ENCODE peak calls at places on chromosomes 4 and X, in four cellular contexts. T, H, X and W are unnamed samples.

GRCh38 chr4:140643571-140644055 is 74.9 kb upstream of the UCP1 start:
- DNase-seq in T (no peak), H (no peak), X (no peak), W (no peak)

GRCh38 chr4:123555500-123556273 is 159.1 kb downstream of the SPRY1 start:
- DNase-seq in T (peak; percentile 96), H (no peak), X (no peak), W (no peak)

GRCh38 chr4:148430847-148431246 is 11.4 kb downstream of the NR3C2 start:
- DNase-seq in T (no peak), H (no peak), X (no peak), W (no peak)

GRCh38 chr4:28267166-28267565 is 1406.5 kb downstream of the STIM2 start:
- DNase-seq in T (no peak), H (no peak), X (no peak), W (no peak)

GRCh38 chr4:36399762-36400353 is 118.4 kb downstream of the DTHD1 start:
- DNase-seq in T (no peak), H (no peak), X (peak; percentile 15), W (no peak)

GRCh38 chr4:135201081-135201480 is 999.5 kb upstream of the PABPC4L start:
- DNase-seq in T (no peak), H (no peak), X (no peak), W (no peak)

GRCh38 chr4:109214622-109215350 is 87.7 kb downstream of the COL25A1 start:
- DNase-seq in T (no peak), H (no peak), X (no peak), W (no peak)

GRCh38 chr4:177596035-177596434 is 153.8 kb upstream of the AGA start:
- DNase-seq in T (no peak), H (no peak), X (peak; percentile 4), W (no peak)

GRCh38 chr4:40749717-40750460 is at the start of gene NSUN7:
- DNase-seq in T (peak; percentile 85), H (no peak), X (peak; percentile 89), W (no peak)

GRCh38 chr4:25174674-25175073 is 14.4 kb upstream of the SEPSECS start:
- DNase-seq in T (no peak), H (no peak), X (no peak), W (no peak)

GRCh38 chr4:14925471-14925870 is 76.8 kb upstream of the CPEB2 start:
- DNase-seq in T (no peak), H (no peak), X (no peak), W (no peak)

GRCh38 chr4:14926368-14926767 is 75.9 kb upstream of the CPEB2 start:
- DNase-seq in T (no peak), H (no peak), X (no peak), W (no peak)

GRCh38 chr4:14924945-14925344 is 77.3 kb upstream of the CPEB2 start:
- DNase-seq in T (no peak), H (no peak), X (no peak), W (no peak)

GRCh38 chr4:14929669-14930068 is 72.6 kb upstream of the CPEB2 start:
- DNase-seq in T (no peak), H (no peak), X (no peak), W (no peak)

DNA sequence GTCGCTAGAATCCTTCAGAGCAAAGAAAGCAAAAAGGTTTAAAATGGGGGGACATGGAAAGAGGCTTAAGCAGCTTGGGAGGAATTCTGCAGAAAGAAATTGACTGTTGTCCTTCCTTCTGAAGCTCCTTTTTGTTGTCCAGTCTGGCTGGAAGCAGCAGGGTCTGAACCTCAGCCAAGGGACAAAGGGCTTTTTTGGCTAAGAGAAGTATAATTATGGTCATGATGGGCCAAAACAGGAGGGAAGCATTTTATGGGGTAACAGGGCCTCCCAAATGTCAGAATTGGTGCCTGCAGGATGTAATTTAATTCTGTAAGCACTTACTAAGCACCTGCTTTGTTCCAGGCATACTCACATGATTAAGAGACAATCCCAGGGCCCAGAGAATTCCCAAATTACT is 74.2 kb upstream of the CPEB2 start:
- DNase-seq in T (no peak), H (no peak), X (peak; percentile 3), W (no peak)
- H3K27ac ChIP-seq in T (no peak overlapping the region), H (no peak overlapping the region), X (peak overlapping the region; percentile 80), W (no peak overlapping the region)

GRCh38 chrX:139795196-139795595 is 87.2 kb upstream of the MCF2 start:
- DNase-seq in T (no peak), H (no peak), X (no peak), W (no peak)
- H3K27ac ChIP-seq in T (no peak overlapping the region), H (no peak overlapping the region), X (no peak overlapping the region), W (no peak overlapping the region)

GRCh38 chr4:75345436-75345835 is 168.8 kb downstream of the RCHY1 start:
- DNase-seq in T (no peak), H (no peak), X (no peak), W (no peak)
- H3K27ac ChIP-seq in T (no peak overlapping the region), H (no peak overlapping the region), X (no peak overlapping the region), W (no peak overlapping the region)

GRCh38 chrX:73215263-73215662 is 612 bp upstream of the NAP1L2 start:
- DNase-seq in T (no peak), H (no peak), X (no peak), W (no peak)
- H3K27ac ChIP-seq in T (peak overlapping the region; percentile 69), H (peak overlapping the region; percentile 80), X (no peak overlapping the region), W (peak overlapping the region; percentile 17)

GRCh38 chr4:113636877-113637276 is 124.7 kb downstream of the CAMK2D start:
- DNase-seq in T (no peak), H (no peak), X (no peak), W (no peak)

GRCh38 chr4:113636438-113636818 is 125.1 kb downstream of the CAMK2D start:
- DNase-seq in T (no peak), H (no peak), X (no peak), W (no peak)

GRCh38 chr4:113639311-113639710 is 122.2 kb downstream of the CAMK2D start:
- DNase-seq in T (no peak), H (no peak), X (no peak), W (peak; percentile 1)

GRCh38 chr4:113637363-113637762 is 124.2 kb downstream of the CAMK2D start:
- DNase-seq in T (no peak), H (no peak), X (no peak), W (no peak)

DNA sequence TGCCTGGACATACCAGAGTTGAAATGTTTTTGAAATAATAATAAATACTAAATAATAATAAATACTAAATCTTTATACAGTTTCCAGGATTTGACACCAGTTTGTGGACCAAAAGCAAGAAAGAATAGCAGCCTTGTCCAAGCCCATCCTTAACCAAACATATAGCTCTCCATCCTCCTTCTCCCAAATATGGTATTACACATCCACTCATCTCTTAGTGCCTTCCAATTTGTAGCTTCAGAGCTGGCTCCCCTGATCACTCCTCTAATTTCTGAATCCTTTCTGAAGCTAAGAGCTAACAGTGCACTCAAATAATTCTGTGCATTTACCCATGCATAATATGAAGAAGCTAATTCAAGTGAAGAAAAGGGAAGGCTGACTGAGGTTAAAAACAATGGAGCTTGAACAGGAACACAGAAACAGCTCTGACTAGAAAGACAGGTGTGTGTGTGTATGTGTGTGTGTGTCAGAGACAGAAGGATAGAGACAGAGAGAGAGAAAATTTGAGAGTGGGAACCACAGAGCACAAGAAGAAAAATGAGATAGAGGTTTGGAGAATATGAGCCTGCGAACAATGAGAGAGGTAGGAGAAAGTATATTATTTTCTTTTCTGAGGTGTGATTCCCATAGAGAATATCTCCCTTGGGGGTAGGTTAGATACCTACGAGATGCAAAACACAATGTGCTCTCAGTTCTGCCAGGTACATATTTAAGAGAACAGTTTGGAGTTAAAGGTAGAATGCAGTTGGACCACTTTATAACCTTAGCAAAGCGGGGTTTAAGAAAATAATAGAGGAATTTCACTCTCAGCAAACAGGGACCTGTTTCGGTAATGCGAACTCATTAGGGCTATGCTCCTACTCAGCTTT is 123.5 kb downstream of the CAMK2D start:
- DNase-seq in T (no peak), H (no peak), X (peak; percentile 27), W (no peak)
- H3K27ac ChIP-seq in T (peak overlapping the region; percentile 80), H (no peak overlapping the region), X (no peak overlapping the region), W (no peak overlapping the region)